ENCODE peak calls at places on chromosomes 4 and X, in eight cellular contexts. One of them, this sample, is unnamed.

GRCh38 chrX:118272237-118272636 is 73.7 kb upstream of the WDR44 start:
- DNase-seq in cardiac muscle cell: peak
- DNase-seq in IMR-90: peak
- DNase-seq in fibroblast of mammary gland: peak
- DNase-seq in astrocyte: peak
- DNase-seq in astrocyte of the spinal cord: peak
- DNase-seq in ovary: no peak
- DNase-seq in mammary epithelial cell: peak
- DNase-seq in this sample: peak

GRCh38 chrX:18149454-18149853 is 71.2 kb downstream of the BEND2 start:
- DNase-seq in mammary epithelial cell: no peak
- DNase-seq in IMR-90: no peak
- DNase-seq in astrocyte: no peak
- DNase-seq in fibroblast of mammary gland: no peak
- DNase-seq in cardiac muscle cell: no peak
- DNase-seq in ovary: no peak
- DNase-seq in astrocyte of the spinal cord: no peak
- DNase-seq in this sample: no peak

GRCh38 chr4:56465599-56466295 is 1.7 kb upstream of the SRP72 start:
- DNase-seq in mammary epithelial cell: peak
- DNase-seq in astrocyte: peak
- DNase-seq in cardiac muscle cell: peak
- DNase-seq in ovary: no peak
- DNase-seq in fibroblast of mammary gland: peak
- DNase-seq in astrocyte of the spinal cord: no peak
- DNase-seq in IMR-90: peak
- DNase-seq in this sample: peak

GRCh38 chrX:150198776-150199175 is 164.3 kb upstream of the MAMLD1 start:
- DNase-seq in ovary: no peak
- DNase-seq in mammary epithelial cell: peak
- DNase-seq in IMR-90: no peak
- DNase-seq in fibroblast of mammary gland: peak
- DNase-seq in astrocyte of the spinal cord: peak
- DNase-seq in astrocyte: no peak
- DNase-seq in cardiac muscle cell: no peak
- DNase-seq in this sample: no peak

GRCh38 chrX:154019061-154019621 is 561 bp downstream of the IRAK1 start:
- DNase-seq in cardiac muscle cell: no peak
- DNase-seq in astrocyte: no peak
- DNase-seq in fibroblast of mammary gland: no peak
- DNase-seq in IMR-90: no peak
- DNase-seq in astrocyte of the spinal cord: no peak
- DNase-seq in mammary epithelial cell: no peak
- DNase-seq in ovary: no peak
- DNase-seq in this sample: no peak

GRCh38 chrX:1597345-1598020 is 6.1 kb downstream of the AKAP17A start:
- DNase-seq in IMR-90: no peak
- DNase-seq in cardiac muscle cell: no peak
- DNase-seq in astrocyte: no peak
- DNase-seq in mammary epithelial cell: no peak
- DNase-seq in astrocyte of the spinal cord: no peak
- DNase-seq in ovary: no peak
- DNase-seq in fibroblast of mammary gland: no peak
- DNase-seq in this sample: no peak

GRCh38 chr4:6233943-6234342 is 33.6 kb upstream of the JAKMIP1 start:
- DNase-seq in ovary: no peak
- DNase-seq in IMR-90: no peak
- DNase-seq in astrocyte: no peak
- DNase-seq in mammary epithelial cell: no peak
- DNase-seq in fibroblast of mammary gland: no peak
- DNase-seq in cardiac muscle cell: no peak
- DNase-seq in astrocyte of the spinal cord: no peak
- DNase-seq in this sample: no peak

GRCh38 chrX:132292753-132293152 is 73.5 kb upstream of the RAP2C start:
- DNase-seq in cardiac muscle cell: peak
- DNase-seq in fibroblast of mammary gland: peak
- DNase-seq in ovary: peak
- DNase-seq in mammary epithelial cell: peak
- DNase-seq in astrocyte of the spinal cord: peak
- DNase-seq in astrocyte: peak
- DNase-seq in IMR-90: peak
- DNase-seq in this sample: peak

GRCh38 chrX:41086627-41086932 is 1.3 kb downstream of the USP9X start:
- DNase-seq in astrocyte of the spinal cord: no peak
- DNase-seq in mammary epithelial cell: no peak
- DNase-seq in astrocyte: no peak
- DNase-seq in cardiac muscle cell: no peak
- DNase-seq in fibroblast of mammary gland: no peak
- DNase-seq in IMR-90: no peak
- DNase-seq in ovary: no peak
- DNase-seq in this sample: no peak

GRCh38 chr4:100679926-100680325 is 162.1 kb upstream of the EMCN start:
- DNase-seq in astrocyte: no peak
- DNase-seq in mammary epithelial cell: no peak
- DNase-seq in cardiac muscle cell: no peak
- DNase-seq in IMR-90: no peak
- DNase-seq in fibroblast of mammary gland: no peak
- DNase-seq in astrocyte of the spinal cord: no peak
- DNase-seq in ovary: no peak
- DNase-seq in this sample: no peak

DNA sequence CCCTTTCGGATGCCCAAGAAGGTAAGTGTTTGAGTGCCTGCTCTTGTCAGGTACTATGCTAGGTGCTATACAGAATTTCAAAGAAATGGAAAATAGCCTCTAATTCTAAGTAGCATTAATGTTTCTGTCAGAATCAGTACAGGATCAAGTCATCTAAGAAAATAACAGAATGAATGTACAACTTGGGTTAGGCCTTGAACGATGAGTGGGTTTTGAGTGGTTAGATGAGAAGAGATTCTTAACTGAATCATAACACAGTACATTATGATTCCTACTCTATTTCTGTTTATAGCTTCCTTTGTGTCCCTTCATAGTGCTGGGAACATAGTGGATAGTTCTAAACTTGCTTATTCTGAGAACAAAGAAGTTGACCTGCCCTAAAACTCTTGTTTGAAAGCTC is 253.9 kb downstream of the GLUD2 start:
- DNase-seq in fibroblast of mammary gland: no peak
- DNase-seq in cardiac muscle cell: no peak
- DNase-seq in mammary epithelial cell: no peak
- DNase-seq in ovary: no peak
- DNase-seq in IMR-90: no peak
- DNase-seq in astrocyte: no peak
- DNase-seq in astrocyte of the spinal cord: no peak
- DNase-seq in this sample: no peak
- H3K4me3 ChIP-seq in fibroblast of mammary gland: no peak
- H3K4me3 ChIP-seq in cardiac muscle cell: no peak
- H3K4me3 ChIP-seq in mammary epithelial cell: no peak
- H3K4me3 ChIP-seq in ovary: no peak
- H3K4me3 ChIP-seq in IMR-90: no peak
- H3K4me3 ChIP-seq in astrocyte: no peak
- H3K4me3 ChIP-seq in astrocyte of the spinal cord: no peak
- H3K4me3 ChIP-seq in this sample: no peak

DNA sequence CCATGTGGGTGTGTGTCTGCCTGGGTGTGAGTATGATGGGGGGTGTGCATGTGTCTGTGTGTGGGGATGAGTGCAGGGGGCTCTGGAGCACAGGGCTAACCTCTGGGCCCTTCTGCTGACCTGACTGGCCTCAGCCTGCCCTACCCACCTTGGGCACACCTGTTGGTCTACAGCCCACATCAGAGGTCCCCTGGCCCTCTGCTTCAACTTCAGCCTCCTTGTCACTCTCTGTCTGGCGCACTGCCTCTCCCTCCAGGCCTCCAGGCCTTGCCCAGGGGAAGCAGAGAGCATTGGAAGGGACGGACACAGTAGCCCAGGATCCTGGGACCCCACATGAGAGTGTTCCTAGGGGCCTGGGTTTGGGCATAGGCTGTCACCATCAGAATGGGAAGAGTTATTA is 115.4 kb downstream of the EFNB1 start:
- DNase-seq in IMR-90: no peak
- DNase-seq in astrocyte: no peak
- DNase-seq in fibroblast of mammary gland: no peak
- DNase-seq in ovary: no peak
- DNase-seq in cardiac muscle cell: no peak
- DNase-seq in astrocyte of the spinal cord: no peak
- DNase-seq in mammary epithelial cell: no peak
- DNase-seq in this sample: no peak
- TF ChIP-seq CTCF in IMR-90: no peak
- TF ChIP-seq CTCF in astrocyte: no peak
- TF ChIP-seq CTCF in fibroblast of mammary gland: no peak
- TF ChIP-seq CTCF in ovary: no peak
- TF ChIP-seq CTCF in cardiac muscle cell: no peak
- TF ChIP-seq CTCF in astrocyte of the spinal cord: no peak
- TF ChIP-seq CTCF in mammary epithelial cell: no peak
- TF ChIP-seq CTCF in this sample: no peak

DNA sequence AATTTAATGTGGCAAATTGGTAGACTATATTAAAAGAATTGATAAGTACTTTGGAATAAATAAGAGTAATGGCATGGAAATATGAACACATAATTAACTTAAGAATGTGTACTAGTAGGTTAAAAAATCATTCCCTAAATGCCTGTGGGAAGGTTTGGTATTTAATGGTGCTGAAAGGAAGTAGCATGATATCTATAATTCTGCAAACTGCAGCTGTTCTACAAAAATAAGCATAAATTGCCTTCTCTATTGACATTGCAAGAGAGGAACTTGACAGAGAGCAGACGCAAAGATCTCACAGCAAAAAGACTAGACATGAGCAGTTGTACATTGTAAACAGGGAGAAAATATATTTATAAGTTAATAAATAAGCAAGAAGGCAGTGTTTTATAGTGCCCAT is 752.5 kb upstream of the PCDH10 start:
- DNase-seq in astrocyte of the spinal cord: peak
- DNase-seq in ovary: no peak
- DNase-seq in cardiac muscle cell: peak
- DNase-seq in fibroblast of mammary gland: no peak
- DNase-seq in IMR-90: peak
- DNase-seq in astrocyte: peak
- DNase-seq in mammary epithelial cell: no peak
- DNase-seq in this sample: no peak
- H3K4me3 ChIP-seq in astrocyte of the spinal cord: no peak
- H3K4me3 ChIP-seq in ovary: no peak
- H3K4me3 ChIP-seq in cardiac muscle cell: no peak
- H3K4me3 ChIP-seq in fibroblast of mammary gland: no peak
- H3K4me3 ChIP-seq in IMR-90: no peak
- H3K4me3 ChIP-seq in astrocyte: no peak
- H3K4me3 ChIP-seq in mammary epithelial cell: no peak
- H3K4me3 ChIP-seq in this sample: no peak

GRCh38 chr4:147513051-147513450 is 32.2 kb downstream of the EDNRA start:
- DNase-seq in astrocyte: peak
- DNase-seq in mammary epithelial cell: no peak
- DNase-seq in IMR-90: no peak
- DNase-seq in cardiac muscle cell: no peak
- DNase-seq in astrocyte of the spinal cord: no peak
- DNase-seq in fibroblast of mammary gland: no peak
- DNase-seq in ovary: no peak
- DNase-seq in this sample: no peak

GRCh38 chr4:147511005-147511660 is 30.2 kb downstream of the EDNRA start:
- DNase-seq in mammary epithelial cell: no peak
- DNase-seq in astrocyte of the spinal cord: no peak
- DNase-seq in IMR-90: no peak
- DNase-seq in cardiac muscle cell: no peak
- DNase-seq in ovary: no peak
- DNase-seq in fibroblast of mammary gland: no peak
- DNase-seq in astrocyte: peak
- DNase-seq in this sample: peak

GRCh38 chr4:147515220-147515936 is 34.5 kb downstream of the EDNRA start:
- DNase-seq in IMR-90: no peak
- DNase-seq in mammary epithelial cell: no peak
- DNase-seq in ovary: no peak
- DNase-seq in fibroblast of mammary gland: no peak
- DNase-seq in astrocyte of the spinal cord: no peak
- DNase-seq in astrocyte: no peak
- DNase-seq in cardiac muscle cell: no peak
- DNase-seq in this sample: no peak

GRCh38 chr4:147516133-147516532 is 35.2 kb downstream of the EDNRA start:
- DNase-seq in astrocyte of the spinal cord: no peak
- DNase-seq in fibroblast of mammary gland: no peak
- DNase-seq in IMR-90: no peak
- DNase-seq in ovary: no peak
- DNase-seq in cardiac muscle cell: no peak
- DNase-seq in mammary epithelial cell: no peak
- DNase-seq in astrocyte: no peak
- DNase-seq in this sample: no peak

GRCh38 chr4:147513952-147514351 is 33.1 kb downstream of the EDNRA start:
- DNase-seq in mammary epithelial cell: no peak
- DNase-seq in astrocyte: no peak
- DNase-seq in IMR-90: no peak
- DNase-seq in ovary: no peak
- DNase-seq in fibroblast of mammary gland: no peak
- DNase-seq in astrocyte of the spinal cord: no peak
- DNase-seq in cardiac muscle cell: no peak
- DNase-seq in this sample: no peak
- TF ChIP-seq CTCF in mammary epithelial cell: peak
- TF ChIP-seq CTCF in astrocyte: peak
- TF ChIP-seq CTCF in IMR-90: peak
- TF ChIP-seq CTCF in ovary: no peak
- TF ChIP-seq CTCF in fibroblast of mammary gland: peak
- TF ChIP-seq CTCF in astrocyte of the spinal cord: peak
- TF ChIP-seq CTCF in cardiac muscle cell: peak
- TF ChIP-seq CTCF in this sample: peak

DNA sequence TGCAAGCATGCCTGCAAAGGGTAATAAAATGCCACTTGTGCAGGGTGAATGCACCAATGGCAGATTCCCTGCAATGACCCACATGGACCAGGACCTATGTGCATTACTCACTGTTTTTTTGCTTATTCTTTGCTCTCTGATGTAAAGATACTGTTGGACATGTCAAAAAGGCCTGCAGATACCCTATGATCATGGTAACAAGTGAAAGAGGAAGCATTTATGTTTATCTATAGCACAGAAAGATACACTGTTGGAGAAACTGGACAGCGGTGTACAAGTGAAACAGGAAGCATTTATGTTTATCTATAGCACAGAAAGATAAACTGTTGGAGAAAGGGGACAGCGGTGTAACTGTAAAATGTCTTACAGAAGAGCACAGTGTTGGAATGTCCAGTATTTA is 127.5 kb downstream of the PAPSS1 start:
- DNase-seq in fibroblast of mammary gland: no peak
- DNase-seq in ovary: no peak
- DNase-seq in astrocyte of the spinal cord: no peak
- DNase-seq in cardiac muscle cell: no peak
- DNase-seq in astrocyte: no peak
- DNase-seq in IMR-90: no peak
- DNase-seq in mammary epithelial cell: no peak
- DNase-seq in this sample: no peak
- H3K4me3 ChIP-seq in fibroblast of mammary gland: no peak
- H3K4me3 ChIP-seq in ovary: no peak
- H3K4me3 ChIP-seq in astrocyte of the spinal cord: no peak
- H3K4me3 ChIP-seq in cardiac muscle cell: no peak
- H3K4me3 ChIP-seq in astrocyte: no peak
- H3K4me3 ChIP-seq in IMR-90: no peak
- H3K4me3 ChIP-seq in mammary epithelial cell: no peak
- H3K4me3 ChIP-seq in this sample: no peak

GRCh38 chr4:127782275-127783025 is at the start of gene HSPA4L:
- DNase-seq in ovary: peak
- DNase-seq in IMR-90: peak
- DNase-seq in astrocyte of the spinal cord: peak
- DNase-seq in mammary epithelial cell: no peak
- DNase-seq in fibroblast of mammary gland: peak
- DNase-seq in cardiac muscle cell: no peak
- DNase-seq in astrocyte: peak
- DNase-seq in this sample: peak
- TF ChIP-seq CTCF in ovary: peak
- TF ChIP-seq CTCF in IMR-90: peak
- TF ChIP-seq CTCF in astrocyte of the spinal cord: no peak
- TF ChIP-seq CTCF in mammary epithelial cell: no peak
- TF ChIP-seq CTCF in fibroblast of mammary gland: no peak
- TF ChIP-seq CTCF in cardiac muscle cell: peak
- TF ChIP-seq CTCF in astrocyte: no peak
- TF ChIP-seq CTCF in this sample: peak

GRCh38 chrX:48736878-48737212 is 24.7 kb upstream of the GLOD5 start:
- DNase-seq in fibroblast of mammary gland: no peak
- DNase-seq in astrocyte: no peak
- DNase-seq in IMR-90: no peak
- DNase-seq in astrocyte of the spinal cord: no peak
- DNase-seq in cardiac muscle cell: no peak
- DNase-seq in ovary: no peak
- DNase-seq in mammary epithelial cell: no peak
- DNase-seq in this sample: no peak
- H3K4me3 ChIP-seq in fibroblast of mammary gland: peak
- H3K4me3 ChIP-seq in astrocyte: peak
- H3K4me3 ChIP-seq in IMR-90: peak
- H3K4me3 ChIP-seq in astrocyte of the spinal cord: peak
- H3K4me3 ChIP-seq in cardiac muscle cell: peak
- H3K4me3 ChIP-seq in ovary: peak
- H3K4me3 ChIP-seq in mammary epithelial cell: no peak
- H3K4me3 ChIP-seq in this sample: peak

This sample was measured in fibroblast of the aortic adventitia.